ENCODE peak calls at places on chromosomes 3 and 15, in ten cellular contexts. R, L, A, V, X, P, H, Y, E and N are unnamed samples.

GRCh38 chr3:86481031-86481430 is 509.9 kb downstream of the VGLL3 start:
- DNase-seq in P (peak), Y (no peak), H (no peak), E (no peak), A (no peak), R (no peak), X (no peak), V (no peak), L (no peak), N (no peak)

GRCh38 chr15:90347666-90348065 is 4.4 kb upstream of the ZNF774 start:
- DNase-seq in A (no peak), V (no peak), R (no peak), H (no peak), E (peak), L (no peak), P (no peak), Y (no peak), X (no peak), N (no peak)

GRCh38 chr3:150828997-150829396 is 66.0 kb upstream of the SIAH2 start:
- DNase-seq in A (no peak), L (no peak), X (no peak), R (no peak), Y (no peak), H (no peak), E (no peak), P (no peak), V (no peak), N (no peak)

GRCh38 chr3:27472166-27472565 is 12.0 kb downstream of the SLC4A7 start:
- DNase-seq in L (no peak), Y (no peak), R (no peak), H (no peak), P (no peak), A (no peak), V (no peak), E (no peak), X (no peak), N (no peak)

GRCh38 chr15:35305906-35306305 is 220.8 kb upstream of the NANOGP8 start:
- DNase-seq in V (peak), X (no peak), R (no peak), E (peak), A (no peak), Y (peak), P (peak), H (no peak), L (no peak), N (peak)

GRCh38 chr3:12303998-12304397 is 15.1 kb downstream of the PPARG start:
- DNase-seq in L (no peak), R (no peak), A (no peak), Y (no peak), E (no peak), H (no peak), X (no peak), V (no peak), P (no peak), N (no peak)

GRCh38 chr15:58393196-58393790 is 38.5 kb upstream of the LIPC start:
- DNase-seq in X (no peak), H (no peak), A (no peak), L (no peak), E (peak), R (no peak), V (no peak), Y (no peak), P (no peak), N (no peak)

GRCh38 chr3:33075996-33076395 is 20.9 kb downstream of the GLB1 start:
- DNase-seq in X (no peak), P (no peak), H (no peak), A (no peak), V (no peak), Y (no peak), E (peak), R (no peak), L (no peak), N (no peak)

GRCh38 chr3:56782215-56782614 is 19.5 kb downstream of the ARHGEF3 start:
- DNase-seq in H (no peak), R (no peak), E (no peak), Y (no peak), V (no peak), A (no peak), P (no peak), L (no peak), X (no peak), N (no peak)

GRCh38 chr3:89851974-89852621 is 744.7 kb downstream of the EPHA3 start:
- DNase-seq in R (no peak), X (no peak), E (no peak), A (no peak), L (no peak), H (peak), Y (no peak), P (peak), V (peak), N (peak)

GRCh38 chr15:82535566-82536408 is 4.5 kb downstream of the RPS17 start:
- DNase-seq in H (no peak), X (no peak), P (peak), V (no peak), E (no peak), A (no peak), L (no peak), R (no peak), Y (peak), N (no peak)

GRCh38 chr15:31235298-31236183 is 91.1 kb upstream of the KLF13 start:
- DNase-seq in E (peak), A (no peak), V (no peak), H (peak), X (peak), Y (peak), L (no peak), P (no peak), R (no peak), N (peak)

GRCh38 chr3:24475945-24476344 is 18.7 kb downstream of the THRB start:
- DNase-seq in X (no peak), Y (no peak), V (no peak), L (no peak), P (peak), A (no peak), R (no peak), E (no peak), H (no peak), N (peak)

GRCh38 chr15:64122936-64123351 is 27.2 kb downstream of the SNX1 start:
- DNase-seq in L (no peak), Y (no peak), V (no peak), H (no peak), A (no peak), X (no peak), E (no peak), P (no peak), R (peak), N (no peak)

GRCh38 chr15:66039117-66039860 is 170.0 kb downstream of the RAB11A start:
- DNase-seq in Y (no peak), L (no peak), R (no peak), E (peak), A (no peak), P (no peak), V (peak), H (no peak), X (no peak), N (no peak)

GRCh38 chr3:99962703-99963102 is 145.0 kb downstream of the CMSS1 start:
- DNase-seq in Y (no peak), P (peak), V (peak), R (no peak), H (no peak), A (no peak), L (no peak), E (peak), X (no peak), N (no peak)

GRCh38 chr3:37480003-37480402 is 305.6 kb upstream of the LRRFIP2 start:
- DNase-seq in V (no peak), R (no peak), Y (no peak), X (peak), E (no peak), A (no peak), L (no peak), H (peak), P (no peak), N (no peak)

GRCh38 chr15:99331366-99331765 is 80.1 kb downstream of the LRRC28 start:
- DNase-seq in E (peak), A (no peak), Y (no peak), X (no peak), V (no peak), H (no peak), L (no peak), P (no peak), R (no peak), N (no peak)

GRCh38 chr3:117045143-117045542 is 335.6 kb downstream of the TUSC7 start:
- DNase-seq in E (peak), L (no peak), P (no peak), V (no peak), Y (no peak), R (no peak), X (peak), H (no peak), A (no peak), N (no peak)

GRCh38 chr3:88775026-88775690 is 332.3 kb upstream of the EPHA3 start:
- DNase-seq in A (no peak), X (no peak), P (no peak), L (no peak), Y (no peak), R (no peak), V (no peak), H (no peak), E (no peak), N (no peak)

GRCh38 chr3:126418661-126419131 is 24.0 kb downstream of the CFAP100 start:
- DNase-seq in H (no peak), P (no peak), L (no peak), V (no peak), E (no peak), R (no peak), X (peak), A (no peak), Y (no peak), N (no peak)

GRCh38 chr3:94098487-94098886 is 35.6 kb downstream of the NSUN3 start:
- DNase-seq in E (no peak), A (no peak), L (no peak), P (no peak), V (no peak), R (no peak), X (no peak), H (no peak), Y (no peak), N (peak)

GRCh38 chr15:72813345-72814004 is 29.9 kb upstream of the ADPGK start:
- DNase-seq in H (no peak), V (no peak), L (no peak), A (no peak), X (no peak), E (no peak), Y (no peak), R (no peak), P (no peak), N (no peak)